ENCODE peak calls at places on chromosomes 13 and 19, in nine cellular contexts. A, I, Z, J, B, Y, U, L and F are unnamed samples.

GRCh38 chr19:51807111-51807701 is 12.2 kb downstream of the FPR3 start:
- DNase-seq in I (no peak), B (no peak), Z (peak; percentile 33), A (peak; percentile 29), U (no peak), J (no peak), L (no peak), Y (no peak), F (no peak)

GRCh38 chr13:75787249-75787940 is 151.3 kb downstream of the LMO7 start:
- DNase-seq in Y (peak; percentile 69), A (peak; percentile 58), I (no peak), U (no peak), L (no peak), J (no peak), Z (no peak), B (no peak), F (peak; percentile 70)

GRCh38 chr19:21483589-21484170 is 21.7 kb upstream of the ZNF429 start:
- DNase-seq in Z (peak; percentile 19), B (no peak), U (peak; percentile 40), Y (peak; percentile 1), A (peak; percentile 6), J (peak; percentile 37), I (peak; percentile 63), L (no peak), F (no peak)

GRCh38 chr13:113098163-113098732 is 7.3 kb upstream of the F7 start:
- DNase-seq in Y (peak; percentile 46), I (no peak), B (no peak), A (no peak), J (no peak), L (no peak), Z (no peak), U (no peak), F (no peak)

GRCh38 chr19:7959209-7959608 is 15.7 kb upstream of the TIMM44 start:
- DNase-seq in J (no peak), Z (no peak), U (no peak), B (no peak), A (no peak), L (no peak), Y (no peak), I (no peak), F (no peak)

GRCh38 chr19:40803857-40804782 is 5.1 kb downstream of the EGLN2 start:
- DNase-seq in U (peak; percentile 79), Y (no peak), B (no peak), J (no peak), I (peak; percentile 82), Z (no peak), L (no peak), A (no peak), F (no peak)

GRCh38 chr13:26048745-26049144 is 3.1 kb downstream of the SHISA2 start:
- DNase-seq in L (no peak), I (no peak), J (no peak), A (no peak), B (no peak), Z (no peak), Y (no peak), U (no peak), F (no peak)

GRCh38 chr13:90201198-90201597 is 1146.3 kb upstream of the MIR17HG start:
- DNase-seq in Y (no peak), L (no peak), U (no peak), B (no peak), I (no peak), J (peak; percentile 5), Z (no peak), A (peak; percentile 29), F (no peak)

GRCh38 chr13:33433316-33433715 is 147.8 kb upstream of the STARD13 start:
- DNase-seq in J (no peak), B (no peak), A (no peak), Z (no peak), L (no peak), U (no peak), I (no peak), Y (no peak), F (no peak)

GRCh38 chr13:21458457-21458815 is 667 bp downstream of the ZDHHC20 start:
- DNase-seq in A (no peak), Z (peak; percentile 18), J (peak; percentile 53), B (no peak), I (peak; percentile 57), Y (peak; percentile 8), L (no peak), U (peak; percentile 75), F (no peak)

GRCh38 chr13:79281335-79281734 is 124.7 kb downstream of the RBM26 start:
- DNase-seq in J (no peak), Z (no peak), L (no peak), A (no peak), Y (no peak), B (no peak), U (no peak), I (no peak), F (no peak)

GRCh38 chr19:34712606-34713261 is 21.3 kb upstream of the ZNF181 start:
- DNase-seq in L (no peak), Z (peak; percentile 76), J (peak; percentile 70), A (peak; percentile 90), U (no peak), B (no peak), Y (peak; percentile 92), I (no peak), F (peak; percentile 23)

GRCh38 chr13:26299168-26299788 is 45.3 kb downstream of the CDK8 start:
- DNase-seq in Y (no peak), Z (no peak), L (no peak), U (no peak), A (no peak), J (no peak), I (no peak), B (no peak), F (no peak)

GRCh38 chr13:111204438-111205177 is 89.5 kb downstream of the ARHGEF7 start:
- DNase-seq in J (no peak), L (no peak), A (peak; percentile 86), I (peak; percentile 37), U (no peak), Z (no peak), B (peak; percentile 43), Y (peak; percentile 81), F (no peak)

GRCh38 chr13:66915596-66916185 is 314.4 kb downstream of the PCDH9 start:
- DNase-seq in B (no peak), L (no peak), A (peak; percentile 61), Y (peak; percentile 18), J (no peak), U (no peak), I (no peak), Z (no peak), F (no peak)

DNA sequence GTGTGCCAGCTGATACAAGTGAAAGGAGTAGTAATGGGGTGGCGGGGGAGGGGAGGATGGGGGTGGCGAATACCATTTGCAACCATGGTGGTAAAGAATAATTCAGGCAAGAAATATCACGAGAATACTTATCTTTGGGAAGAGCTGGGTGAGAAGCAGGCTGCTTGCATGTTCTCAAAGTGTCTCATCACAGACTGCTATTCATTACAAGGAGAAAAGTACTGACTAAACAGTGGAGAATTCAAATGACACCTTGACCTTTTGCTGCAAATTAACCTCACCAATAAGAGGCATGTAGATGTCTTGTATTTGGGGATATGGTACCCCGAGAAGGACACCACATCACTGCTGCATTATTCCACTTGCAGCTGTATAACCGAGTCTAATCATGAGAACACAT is 585.7 kb upstream of the GPC6 start:
- DNase-seq in L (no peak), Y (no peak), U (no peak), Z (no peak), J (no peak), A (no peak), I (no peak), B (no peak), F (no peak)
- TF ChIP-seq CTCF in L (no peak), Y (no peak), U (no peak), Z (no peak), J (no peak), A (no peak), I (no peak), B (no peak), F (no peak)

GRCh38 chr19:56110515-56111448 is 10.3 kb downstream of the ZNF787 start:
- DNase-seq in A (peak; percentile 58), Y (peak; percentile 34), Z (peak; percentile 60), U (peak; percentile 75), L (no peak), I (peak; percentile 70), J (peak; percentile 66), B (no peak), F (no peak)
- H3K4me3 ChIP-seq in A (no peak overlapping the region), Y (no peak overlapping the region), Z (peak overlapping the region; percentile 37), U (no peak overlapping the region), L (no peak overlapping the region), I (no peak overlapping the region), J (no peak overlapping the region), B (no peak overlapping the region), F (no peak overlapping the region)

GRCh38 chr19:38918526-38918925 is 6.5 kb upstream of the CCER2 start:
- DNase-seq in L (no peak), J (no peak), I (peak; percentile 13), Z (no peak), B (no peak), Y (no peak), U (no peak), A (no peak), F (no peak)

GRCh38 chr19:38917516-38917915 is 5.5 kb upstream of the CCER2 start:
- DNase-seq in I (no peak), U (no peak), B (no peak), Z (no peak), A (no peak), Y (no peak), J (no peak), L (no peak), F (no peak)

GRCh38 chr19:38915329-38916321 is 3.6 kb upstream of the CCER2 start:
- DNase-seq in U (no peak), J (no peak), Y (no peak), L (no peak), Z (no peak), B (no peak), I (peak; percentile 25), A (no peak), F (no peak)

GRCh38 chr19:38919837-38920528 is 8.0 kb upstream of the CCER2 start:
- DNase-seq in Z (no peak), L (no peak), B (no peak), U (no peak), Y (no peak), I (no peak), A (no peak), J (no peak), F (no peak)

DNA sequence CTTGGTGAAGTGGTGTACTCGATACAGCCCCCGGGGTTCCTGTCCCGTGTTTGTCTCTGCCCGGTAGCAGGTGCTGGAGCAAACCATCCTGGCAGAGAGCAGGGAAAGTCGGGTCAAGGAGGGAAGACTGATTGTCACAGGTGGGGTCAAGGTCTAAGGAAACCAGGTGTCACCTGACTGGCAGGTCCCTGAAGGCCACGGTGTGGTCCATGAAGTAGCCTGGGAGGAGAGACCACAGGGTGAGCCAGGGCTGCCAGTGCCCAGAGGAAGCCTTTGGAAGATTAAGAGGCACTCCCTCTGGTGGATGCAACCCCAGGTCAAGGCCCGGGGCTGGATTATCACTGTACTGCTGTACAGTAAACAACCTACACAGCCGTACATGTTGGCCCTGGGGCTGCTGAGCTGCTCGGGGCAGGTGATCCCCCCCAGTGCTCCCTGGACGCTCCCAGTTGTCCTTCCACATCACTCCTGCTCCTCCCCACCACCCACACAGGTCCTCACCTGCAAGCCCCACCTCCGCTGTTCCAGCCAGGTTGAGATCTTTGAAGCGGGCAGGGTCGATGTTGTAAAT is 6.0 kb upstream of the CCER2 start:
- DNase-seq in U (no peak), I (no peak), Z (no peak), A (peak; percentile 14), B (no peak), L (no peak), J (peak; percentile 19), Y (no peak), F (no peak)
- TF ChIP-seq CTCF in U (no peak), I (no peak), Z (peak; percentile 4), A (peak; percentile 7), B (no peak), L (peak; percentile 19), J (peak; percentile 19), Y (no peak), F (peak; percentile 52)

GRCh38 chr19:14472202-14472961 is 2.8 kb downstream of the PTGER1 start:
- DNase-seq in Y (peak; percentile 47), I (peak; percentile 71), U (no peak), L (no peak), Z (no peak), A (peak; percentile 56), B (no peak), J (peak; percentile 79), F (no peak)
- H3K4me3 ChIP-seq in Y (no peak overlapping the region), I (no peak overlapping the region), U (no peak overlapping the region), L (no peak overlapping the region), Z (no peak overlapping the region), A (no peak overlapping the region), B (peak overlapping the region; percentile 53), J (peak overlapping the region; percentile 14), F (no peak overlapping the region)